ENCODE peak calls at places on chromosomes 16 and 17, in six cellular contexts. One of them, this sample, is unnamed.
A peak's percentile ranks its signal among the peaks of the same experiment; 100 is the strongest.

GRCh38 chr16:8555400-8555799 is 34.9 kb downstream of the TMEM114 start:
- DNase-seq in sigmoid colon: no peak
- DNase-seq in adrenal gland: no peak
- DNase-seq in body of pancreas: no peak
- DNase-seq in astrocyte of the cerebellum: no peak
- DNase-seq in AG09309: no peak
- DNase-seq in this sample: no peak

GRCh38 chr16:73390936-73391335 is 343.0 kb upstream of the ZFHX3 start:
- DNase-seq in sigmoid colon: no peak
- DNase-seq in body of pancreas: no peak
- DNase-seq in AG09309: peak; percentile 88
- DNase-seq in adrenal gland: no peak
- DNase-seq in astrocyte of the cerebellum: no peak
- DNase-seq in this sample: no peak

GRCh38 chr17:10197721-10198508 is 491 bp downstream of the GAS7 start:
- DNase-seq in adrenal gland: no peak
- DNase-seq in sigmoid colon: no peak
- DNase-seq in body of pancreas: no peak
- DNase-seq in AG09309: no peak
- DNase-seq in astrocyte of the cerebellum: no peak
- DNase-seq in this sample: peak; percentile 54

GRCh38 chr16:67412294-67412693 is 4.0 kb downstream of the ZDHHC1 start:
- DNase-seq in body of pancreas: no peak
- DNase-seq in sigmoid colon: no peak
- DNase-seq in AG09309: no peak
- DNase-seq in adrenal gland: no peak
- DNase-seq in astrocyte of the cerebellum: no peak
- DNase-seq in this sample: no peak

GRCh38 chr17:42347198-42347597 is 41.0 kb downstream of the STAT3 start:
- DNase-seq in astrocyte of the cerebellum: peak; percentile 89
- DNase-seq in AG09309: peak; percentile 63
- DNase-seq in adrenal gland: peak; percentile 86
- DNase-seq in sigmoid colon: peak; percentile 84
- DNase-seq in body of pancreas: peak; percentile 82
- DNase-seq in this sample: no peak

GRCh38 chr17:57554826-57555635 is 190.1 kb downstream of the CCDC182 start:
- DNase-seq in AG09309: no peak
- DNase-seq in body of pancreas: no peak
- DNase-seq in adrenal gland: no peak
- DNase-seq in astrocyte of the cerebellum: no peak
- DNase-seq in sigmoid colon: no peak
- DNase-seq in this sample: no peak

GRCh38 chr17:78343099-78343432 is 16.8 kb downstream of the SOCS3 start:
- DNase-seq in AG09309: no peak
- DNase-seq in astrocyte of the cerebellum: peak; percentile 85
- DNase-seq in body of pancreas: peak; percentile 72
- DNase-seq in adrenal gland: peak; percentile 81
- DNase-seq in sigmoid colon: peak; percentile 91
- DNase-seq in this sample: peak; percentile 79

GRCh38 chr16:54283735-54284318 is 2.8 kb downstream of the IRX3 start:
- DNase-seq in astrocyte of the cerebellum: no peak
- DNase-seq in sigmoid colon: no peak
- DNase-seq in adrenal gland: no peak
- DNase-seq in AG09309: no peak
- DNase-seq in body of pancreas: no peak
- DNase-seq in this sample: no peak

GRCh38 chr17:41684050-41684449 is 4.6 kb upstream of the EIF1 start:
- DNase-seq in sigmoid colon: no peak
- DNase-seq in body of pancreas: no peak
- DNase-seq in astrocyte of the cerebellum: no peak
- DNase-seq in AG09309: no peak
- DNase-seq in adrenal gland: no peak
- DNase-seq in this sample: no peak

GRCh38 chr16:46822270-46822669 is 8.7 kb downstream of the C16orf87 start:
- DNase-seq in body of pancreas: no peak
- DNase-seq in astrocyte of the cerebellum: peak; percentile 20
- DNase-seq in sigmoid colon: no peak
- DNase-seq in AG09309: peak; percentile 24
- DNase-seq in adrenal gland: no peak
- DNase-seq in this sample: no peak

GRCh38 chr17:14212401-14212800 is 24.3 kb downstream of the CDRT15 start:
- DNase-seq in adrenal gland: no peak
- DNase-seq in AG09309: no peak
- DNase-seq in body of pancreas: no peak
- DNase-seq in sigmoid colon: no peak
- DNase-seq in astrocyte of the cerebellum: no peak
- DNase-seq in this sample: no peak

GRCh38 chr17:76054112-76054476 is 18.2 kb downstream of the SRP68 start:
- DNase-seq in astrocyte of the cerebellum: no peak
- DNase-seq in adrenal gland: no peak
- DNase-seq in AG09309: no peak
- DNase-seq in body of pancreas: no peak
- DNase-seq in sigmoid colon: no peak
- DNase-seq in this sample: no peak

GRCh38 chr16:35565626-35566025 is 2106.2 kb downstream of the TP53TG3F start:
- DNase-seq in astrocyte of the cerebellum: no peak
- DNase-seq in body of pancreas: no peak
- DNase-seq in AG09309: no peak
- DNase-seq in adrenal gland: no peak
- DNase-seq in sigmoid colon: no peak
- DNase-seq in this sample: no peak
- TF ChIP-seq CTCF in astrocyte of the cerebellum: no peak
- TF ChIP-seq CTCF in body of pancreas: no peak
- TF ChIP-seq CTCF in AG09309: no peak
- TF ChIP-seq CTCF in adrenal gland: no peak
- TF ChIP-seq CTCF in sigmoid colon: no peak
- TF ChIP-seq CTCF in this sample: no peak

GRCh38 chr16:13332713-13333255 is 431.4 kb downstream of the SHISA9 start:
- DNase-seq in sigmoid colon: no peak
- DNase-seq in astrocyte of the cerebellum: no peak
- DNase-seq in AG09309: no peak
- DNase-seq in body of pancreas: no peak
- DNase-seq in adrenal gland: no peak
- DNase-seq in this sample: no peak

GRCh38 chr16:13333336-13333735 is 431.9 kb downstream of the SHISA9 start:
- DNase-seq in AG09309: no peak
- DNase-seq in sigmoid colon: no peak
- DNase-seq in body of pancreas: no peak
- DNase-seq in astrocyte of the cerebellum: no peak
- DNase-seq in adrenal gland: no peak
- DNase-seq in this sample: no peak

GRCh38 chr16:13335894-13336293 is 434.5 kb downstream of the SHISA9 start:
- DNase-seq in sigmoid colon: no peak
- DNase-seq in body of pancreas: no peak
- DNase-seq in astrocyte of the cerebellum: no peak
- DNase-seq in AG09309: no peak
- DNase-seq in adrenal gland: no peak
- DNase-seq in this sample: no peak

GRCh38 chr16:13337482-13337881 is 436.1 kb downstream of the SHISA9 start:
- DNase-seq in AG09309: no peak
- DNase-seq in adrenal gland: no peak
- DNase-seq in astrocyte of the cerebellum: no peak
- DNase-seq in body of pancreas: no peak
- DNase-seq in sigmoid colon: no peak
- DNase-seq in this sample: no peak

GRCh38 chr16:13331918-13332317 is 430.5 kb downstream of the SHISA9 start:
- DNase-seq in AG09309: no peak
- DNase-seq in body of pancreas: no peak
- DNase-seq in astrocyte of the cerebellum: no peak
- DNase-seq in sigmoid colon: no peak
- DNase-seq in adrenal gland: no peak
- DNase-seq in this sample: no peak
- TF ChIP-seq CTCF in AG09309: no peak
- TF ChIP-seq CTCF in body of pancreas: no peak
- TF ChIP-seq CTCF in astrocyte of the cerebellum: peak; percentile 19
- TF ChIP-seq CTCF in sigmoid colon: no peak
- TF ChIP-seq CTCF in adrenal gland: no peak
- TF ChIP-seq CTCF in this sample: no peak

DNA sequence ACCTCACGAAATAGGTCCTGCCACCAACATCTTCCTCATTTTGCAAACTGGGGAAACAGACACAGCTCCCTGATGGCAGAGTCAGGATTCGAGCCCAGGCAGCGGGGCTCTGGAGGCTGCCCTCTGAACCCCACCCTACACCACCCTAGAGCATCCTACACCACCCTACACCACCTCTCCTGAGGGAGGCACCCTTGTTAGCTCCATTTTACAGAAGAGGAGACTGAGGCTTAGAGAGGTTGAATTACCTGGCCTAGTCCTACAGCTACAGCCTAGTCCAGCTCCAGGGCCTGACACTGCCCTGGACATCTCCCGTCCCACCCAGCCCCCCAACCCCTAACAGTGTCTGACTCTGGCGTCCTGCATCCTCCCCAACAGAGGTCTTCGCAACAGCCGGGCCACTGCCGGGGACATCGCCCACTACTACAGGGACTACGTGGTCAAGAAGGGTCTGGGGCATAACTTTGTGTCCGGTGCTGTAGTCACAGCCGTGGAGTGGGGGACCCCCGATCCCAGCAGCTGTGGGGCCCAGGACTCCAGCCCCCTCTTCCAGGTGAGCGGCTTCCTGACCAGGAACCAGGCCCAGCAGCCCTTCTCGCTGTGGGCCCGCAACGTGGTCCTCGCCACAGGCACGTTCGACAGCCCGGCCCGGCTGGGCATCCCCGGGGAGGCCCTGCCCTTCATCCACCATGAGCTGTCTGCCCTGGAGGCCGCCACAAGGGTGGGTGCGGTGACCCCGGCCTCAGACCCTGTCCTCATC is 3.2 kb upstream of the NECAB2 start:
- DNase-seq in astrocyte of the cerebellum: no peak
- DNase-seq in AG09309: no peak
- DNase-seq in sigmoid colon: no peak
- DNase-seq in adrenal gland: no peak
- DNase-seq in body of pancreas: no peak
- DNase-seq in this sample: no peak
- TF ChIP-seq CTCF in astrocyte of the cerebellum: no peak
- TF ChIP-seq CTCF in AG09309: no peak
- TF ChIP-seq CTCF in sigmoid colon: no peak
- TF ChIP-seq CTCF in adrenal gland: no peak
- TF ChIP-seq CTCF in body of pancreas: no peak
- TF ChIP-seq CTCF in this sample: no peak

GRCh38 chr17:39629894-39630293 is 3.1 kb downstream of the PPP1R1B start:
- DNase-seq in AG09309: no peak
- DNase-seq in body of pancreas: no peak
- DNase-seq in adrenal gland: no peak
- DNase-seq in astrocyte of the cerebellum: no peak
- DNase-seq in sigmoid colon: no peak
- DNase-seq in this sample: peak; percentile 63
- TF ChIP-seq CTCF in AG09309: no peak
- TF ChIP-seq CTCF in body of pancreas: no peak
- TF ChIP-seq CTCF in adrenal gland: no peak
- TF ChIP-seq CTCF in astrocyte of the cerebellum: no peak
- TF ChIP-seq CTCF in sigmoid colon: no peak
- TF ChIP-seq CTCF in this sample: peak; percentile 22

DNA sequence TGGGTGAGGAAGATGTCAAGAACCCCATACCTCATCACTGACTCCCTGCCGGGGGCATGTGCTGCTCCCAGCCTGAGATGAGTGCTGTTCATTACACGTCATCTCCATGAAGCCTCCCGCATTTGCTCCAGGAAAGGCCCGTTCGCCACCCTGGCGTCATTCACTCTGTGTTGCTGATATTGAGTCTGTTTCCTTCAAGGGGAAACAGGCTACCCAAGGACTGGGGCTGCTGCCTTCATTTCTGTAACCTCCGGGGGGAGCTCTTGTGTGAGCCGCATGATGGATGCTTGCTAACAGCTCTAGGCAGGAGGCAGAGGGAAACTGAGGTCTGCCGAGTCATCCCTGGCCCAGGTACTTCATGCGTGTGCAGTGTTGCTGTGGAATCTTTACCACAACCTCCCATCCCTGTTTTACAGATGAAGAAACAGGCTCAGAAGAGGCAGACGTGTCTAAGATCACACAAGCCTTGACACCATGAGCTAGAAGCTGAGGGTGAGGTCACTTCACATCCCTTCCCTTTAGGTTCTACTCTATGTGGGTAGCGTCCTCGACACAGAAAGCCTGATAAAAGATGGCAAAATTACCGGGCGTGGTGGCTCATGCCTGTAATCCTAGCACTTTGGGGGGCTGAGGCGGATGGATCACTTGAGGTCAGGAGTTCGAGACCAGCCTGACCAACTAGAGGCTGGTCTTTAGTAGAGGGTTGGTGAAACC is 3.5 kb upstream of the ARMC5 start:
- DNase-seq in body of pancreas: no peak
- DNase-seq in sigmoid colon: peak; percentile 63
- DNase-seq in astrocyte of the cerebellum: no peak
- DNase-seq in AG09309: no peak
- DNase-seq in adrenal gland: no peak
- DNase-seq in this sample: no peak
- TF ChIP-seq CTCF in body of pancreas: no peak
- TF ChIP-seq CTCF in sigmoid colon: no peak
- TF ChIP-seq CTCF in astrocyte of the cerebellum: peak; percentile 33
- TF ChIP-seq CTCF in AG09309: no peak
- TF ChIP-seq CTCF in adrenal gland: no peak
- TF ChIP-seq CTCF in this sample: peak; percentile 24

GRCh38 chr17:4156750-4157381 is 13.9 kb downstream of the CYB5D2 start:
- DNase-seq in sigmoid colon: no peak
- DNase-seq in astrocyte of the cerebellum: no peak
- DNase-seq in AG09309: no peak
- DNase-seq in body of pancreas: no peak
- DNase-seq in adrenal gland: no peak
- DNase-seq in this sample: no peak
- TF ChIP-seq CTCF in sigmoid colon: no peak
- TF ChIP-seq CTCF in astrocyte of the cerebellum: no peak
- TF ChIP-seq CTCF in AG09309: peak; percentile 22
- TF ChIP-seq CTCF in body of pancreas: no peak
- TF ChIP-seq CTCF in adrenal gland: no peak
- TF ChIP-seq CTCF in this sample: no peak

GRCh38 chr17:81667754-81668153 is 1.2 kb downstream of the CCDC137 start:
- DNase-seq in body of pancreas: no peak
- DNase-seq in sigmoid colon: no peak
- DNase-seq in adrenal gland: no peak
- DNase-seq in AG09309: no peak
- DNase-seq in astrocyte of the cerebellum: no peak
- DNase-seq in this sample: no peak
- TF ChIP-seq CTCF in body of pancreas: no peak
- TF ChIP-seq CTCF in sigmoid colon: no peak
- TF ChIP-seq CTCF in adrenal gland: no peak
- TF ChIP-seq CTCF in AG09309: no peak
- TF ChIP-seq CTCF in astrocyte of the cerebellum: no peak
- TF ChIP-seq CTCF in this sample: no peak

DNA sequence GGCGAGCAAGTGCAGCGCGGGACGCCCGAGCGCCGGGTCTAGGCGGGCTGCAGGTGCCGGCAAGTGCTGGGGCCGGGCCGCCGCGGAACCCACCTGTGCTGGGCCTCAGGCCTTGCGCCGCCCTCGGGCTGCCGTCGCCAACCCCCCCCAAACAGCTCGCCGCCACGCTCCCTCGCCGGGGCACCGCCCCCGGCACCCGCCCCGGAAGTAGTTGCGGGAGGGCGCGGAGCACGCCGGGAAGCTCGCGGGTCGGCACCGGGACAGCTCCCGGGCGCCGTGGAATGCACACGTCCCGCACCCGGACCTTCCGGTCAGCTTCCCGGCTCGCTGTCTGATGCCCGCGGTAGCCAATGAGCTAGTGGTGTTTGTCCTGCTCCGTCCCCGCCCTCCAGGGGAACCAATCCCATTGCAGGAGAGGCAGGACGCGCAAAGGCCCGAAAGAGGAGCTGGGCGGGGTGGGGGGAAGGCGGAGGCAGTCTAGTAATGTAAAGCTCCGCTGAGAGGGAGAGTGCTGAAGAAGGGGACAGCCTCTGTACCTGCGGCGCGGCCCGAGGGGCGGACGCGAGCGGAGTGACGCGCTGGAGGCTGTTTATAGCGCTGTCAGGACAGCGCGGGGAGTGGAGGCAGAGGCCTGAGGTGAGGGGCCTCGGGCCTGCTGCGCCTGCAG is at the start of the genes ANKS3 and DNAAF8:
- DNase-seq in astrocyte of the cerebellum: peak; percentile 94
- DNase-seq in AG09309: peak; percentile 89
- DNase-seq in adrenal gland: peak; percentile 97
- DNase-seq in body of pancreas: peak; percentile 98
- DNase-seq in sigmoid colon: peak; percentile 99
- DNase-seq in this sample: peak; percentile 88
- TF ChIP-seq CTCF in astrocyte of the cerebellum: no peak
- TF ChIP-seq CTCF in AG09309: no peak
- TF ChIP-seq CTCF in adrenal gland: no peak
- TF ChIP-seq CTCF in body of pancreas: no peak
- TF ChIP-seq CTCF in sigmoid colon: no peak
- TF ChIP-seq CTCF in this sample: no peak

This sample was measured in CD14-positive monocyte.